ENCODE peak calls at places on chromosomes 12 and 14, in six cellular contexts. One of them, this sample, is unnamed.

GRCh38 chr14:90661881-90662280 is 154.3 kb downstream of the TTC7B start:
- DNase-seq in tibial nerve: no peak
- DNase-seq in hepatocyte: no peak
- DNase-seq in OCI-LY7: no peak
- DNase-seq in tibial artery: no peak
- DNase-seq in thoracic aorta: no peak
- DNase-seq in this sample: peak

GRCh38 chr12:34605510-34605887 is 583.2 kb downstream of the ALG10 start:
- DNase-seq in tibial nerve: no peak
- DNase-seq in hepatocyte: no peak
- DNase-seq in OCI-LY7: no peak
- DNase-seq in tibial artery: no peak
- DNase-seq in thoracic aorta: no peak
- DNase-seq in this sample: no peak

GRCh38 chr12:98213556-98213955 is 301.8 kb upstream of the TMPO start:
- DNase-seq in tibial nerve: no peak
- DNase-seq in hepatocyte: no peak
- DNase-seq in OCI-LY7: no peak
- DNase-seq in tibial artery: no peak
- DNase-seq in thoracic aorta: no peak
- DNase-seq in this sample: no peak

GRCh38 chr12:130127909-130128763 is 34.1 kb upstream of the FZD10 start:
- DNase-seq in tibial nerve: peak
- DNase-seq in hepatocyte: no peak
- DNase-seq in OCI-LY7: no peak
- DNase-seq in tibial artery: peak
- DNase-seq in thoracic aorta: no peak
- DNase-seq in this sample: no peak

GRCh38 chr14:103391048-103391447 is 5.8 kb downstream of the MARK3 start:
- DNase-seq in tibial nerve: peak
- DNase-seq in hepatocyte: peak
- DNase-seq in OCI-LY7: peak
- DNase-seq in tibial artery: no peak
- DNase-seq in thoracic aorta: no peak
- DNase-seq in this sample: peak

GRCh38 chr12:62361048-62361447 is 100.8 kb downstream of the USP15 start:
- DNase-seq in tibial nerve: no peak
- DNase-seq in hepatocyte: no peak
- DNase-seq in OCI-LY7: no peak
- DNase-seq in tibial artery: no peak
- DNase-seq in thoracic aorta: no peak
- DNase-seq in this sample: no peak

GRCh38 chr14:32246751-32247150 is 43.7 kb upstream of the RNU6-8 start:
- DNase-seq in tibial nerve: no peak
- DNase-seq in hepatocyte: no peak
- DNase-seq in OCI-LY7: no peak
- DNase-seq in tibial artery: no peak
- DNase-seq in thoracic aorta: no peak
- DNase-seq in this sample: no peak

GRCh38 chr12:109777544-109777943 is 55.7 kb downstream of the TRPV4 start:
- DNase-seq in tibial nerve: no peak
- DNase-seq in hepatocyte: no peak
- DNase-seq in OCI-LY7: peak
- DNase-seq in tibial artery: no peak
- DNase-seq in thoracic aorta: no peak
- DNase-seq in this sample: peak

GRCh38 chr14:69711471-69712216 is 55.3 kb upstream of the SRSF5 start:
- DNase-seq in tibial nerve: no peak
- DNase-seq in hepatocyte: no peak
- DNase-seq in OCI-LY7: no peak
- DNase-seq in tibial artery: peak
- DNase-seq in thoracic aorta: no peak
- DNase-seq in this sample: no peak

GRCh38 chr12:107670999-107671643 is 14.5 kb upstream of the PWP1 start:
- DNase-seq in tibial nerve: no peak
- DNase-seq in hepatocyte: peak
- DNase-seq in OCI-LY7: peak
- DNase-seq in tibial artery: no peak
- DNase-seq in thoracic aorta: no peak
- DNase-seq in this sample: peak

GRCh38 chr12:20815573-20815972 is 5.1 kb downstream of the SLCO1B3 start:
- DNase-seq in tibial nerve: no peak
- DNase-seq in hepatocyte: no peak
- DNase-seq in OCI-LY7: no peak
- DNase-seq in tibial artery: no peak
- DNase-seq in thoracic aorta: no peak
- DNase-seq in this sample: no peak

GRCh38 chr12:50196537-50196936 is 29.4 kb upstream of the CERS5 start:
- DNase-seq in tibial nerve: no peak
- DNase-seq in hepatocyte: no peak
- DNase-seq in OCI-LY7: no peak
- DNase-seq in tibial artery: no peak
- DNase-seq in thoracic aorta: no peak
- DNase-seq in this sample: no peak

DNA sequence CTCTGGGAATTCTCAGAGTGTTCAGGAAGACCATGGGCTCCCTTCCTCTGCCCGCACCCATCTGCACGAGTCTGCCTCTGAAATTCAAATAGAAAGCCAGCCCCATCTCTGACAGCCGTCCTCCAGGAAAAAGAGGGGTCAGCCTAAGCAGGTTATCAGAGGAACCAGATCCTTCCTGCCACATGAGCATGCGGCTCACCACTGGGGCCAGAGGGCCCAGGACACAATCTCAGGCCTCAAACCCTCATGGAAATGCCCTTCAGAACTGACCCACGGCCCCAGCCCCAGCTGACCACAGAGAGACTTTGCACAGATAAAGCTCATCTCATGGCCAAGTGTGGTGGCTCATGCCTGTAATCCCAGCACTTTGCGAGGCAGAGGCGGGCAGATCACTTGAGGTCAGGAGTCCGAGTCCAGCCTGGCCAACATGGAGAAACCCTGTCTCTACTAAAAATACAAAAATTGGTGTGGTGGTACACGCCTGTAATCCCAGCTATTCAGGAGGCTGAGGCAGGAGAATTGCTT is 23.2 kb downstream of the PXN start:
- DNase-seq in tibial nerve: no peak
- DNase-seq in hepatocyte: no peak
- DNase-seq in OCI-LY7: no peak
- DNase-seq in tibial artery: no peak
- DNase-seq in thoracic aorta: no peak
- DNase-seq in this sample: no peak
- H3K27ac ChIP-seq in tibial nerve: no peak
- H3K27ac ChIP-seq in hepatocyte: no peak
- H3K27ac ChIP-seq in OCI-LY7: no peak
- H3K27ac ChIP-seq in tibial artery: no peak
- H3K27ac ChIP-seq in thoracic aorta: no peak
- H3K27ac ChIP-seq in this sample: no peak

GRCh38 chr12:123233505-123234299 is 466 bp downstream of the MTRFR start:
- DNase-seq in tibial nerve: no peak
- DNase-seq in hepatocyte: peak
- DNase-seq in OCI-LY7: peak
- DNase-seq in tibial artery: no peak
- DNase-seq in thoracic aorta: no peak
- DNase-seq in this sample: no peak
- H3K4me3 ChIP-seq in tibial nerve: peak
- H3K4me3 ChIP-seq in hepatocyte: peak
- H3K4me3 ChIP-seq in OCI-LY7: peak
- H3K4me3 ChIP-seq in tibial artery: peak
- H3K4me3 ChIP-seq in thoracic aorta: peak
- H3K4me3 ChIP-seq in this sample: peak

DNA sequence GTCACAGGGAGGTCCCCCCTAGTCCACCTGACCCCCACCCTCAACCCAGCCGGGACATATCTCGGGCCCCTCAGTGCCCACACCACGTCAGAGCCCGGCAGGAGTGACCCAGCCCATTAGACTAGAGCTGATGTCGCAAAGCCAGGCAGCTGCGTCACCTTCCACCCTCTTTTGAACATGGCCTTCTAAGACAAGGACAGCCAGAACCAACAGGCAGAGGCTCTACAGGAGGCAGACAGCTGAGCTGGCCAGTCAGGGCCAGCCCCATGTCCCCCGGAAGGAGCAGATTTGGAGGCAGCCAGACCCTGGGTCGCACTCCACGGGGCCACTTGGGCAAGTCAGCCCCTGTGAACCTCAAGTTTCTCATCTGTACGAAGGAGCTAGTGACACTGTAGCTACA is 44.1 kb downstream of the SCARB1 start:
- DNase-seq in tibial nerve: no peak
- DNase-seq in hepatocyte: no peak
- DNase-seq in OCI-LY7: no peak
- DNase-seq in tibial artery: no peak
- DNase-seq in thoracic aorta: no peak
- DNase-seq in this sample: no peak
- H3K27ac ChIP-seq in tibial nerve: no peak
- H3K27ac ChIP-seq in hepatocyte: no peak
- H3K27ac ChIP-seq in OCI-LY7: no peak
- H3K27ac ChIP-seq in tibial artery: no peak
- H3K27ac ChIP-seq in thoracic aorta: no peak
- H3K27ac ChIP-seq in this sample: no peak

GRCh38 chr14:41805633-41806032 is 199.0 kb downstream of the LRFN5 start:
- DNase-seq in tibial nerve: no peak
- DNase-seq in hepatocyte: no peak
- DNase-seq in OCI-LY7: no peak
- DNase-seq in tibial artery: no peak
- DNase-seq in thoracic aorta: no peak
- DNase-seq in this sample: no peak

GRCh38 chr14:41810362-41810761 is 203.7 kb downstream of the LRFN5 start:
- DNase-seq in tibial nerve: no peak
- DNase-seq in hepatocyte: no peak
- DNase-seq in OCI-LY7: no peak
- DNase-seq in tibial artery: no peak
- DNase-seq in thoracic aorta: no peak
- DNase-seq in this sample: no peak

GRCh38 chr14:41806355-41806975 is 199.8 kb downstream of the LRFN5 start:
- DNase-seq in tibial nerve: no peak
- DNase-seq in hepatocyte: no peak
- DNase-seq in OCI-LY7: no peak
- DNase-seq in tibial artery: no peak
- DNase-seq in thoracic aorta: no peak
- DNase-seq in this sample: no peak
- H3K4me3 ChIP-seq in tibial nerve: no peak
- H3K4me3 ChIP-seq in hepatocyte: no peak
- H3K4me3 ChIP-seq in OCI-LY7: no peak
- H3K4me3 ChIP-seq in tibial artery: no peak
- H3K4me3 ChIP-seq in thoracic aorta: no peak
- H3K4me3 ChIP-seq in this sample: no peak

GRCh38 chr14:68139466-68140110 is 320.0 kb downstream of the RAD51B start:
- DNase-seq in tibial nerve: no peak
- DNase-seq in hepatocyte: no peak
- DNase-seq in OCI-LY7: no peak
- DNase-seq in tibial artery: no peak
- DNase-seq in thoracic aorta: no peak
- DNase-seq in this sample: peak

GRCh38 chr14:68140801-68141200 is 321.2 kb downstream of the RAD51B start:
- DNase-seq in tibial nerve: no peak
- DNase-seq in hepatocyte: no peak
- DNase-seq in OCI-LY7: no peak
- DNase-seq in tibial artery: no peak
- DNase-seq in thoracic aorta: no peak
- DNase-seq in this sample: peak

GRCh38 chr14:68135566-68135965 is 316.0 kb downstream of the RAD51B start:
- DNase-seq in tibial nerve: no peak
- DNase-seq in hepatocyte: no peak
- DNase-seq in OCI-LY7: no peak
- DNase-seq in tibial artery: no peak
- DNase-seq in thoracic aorta: no peak
- DNase-seq in this sample: no peak

GRCh38 chr14:68140111-68140741 is 320.6 kb downstream of the RAD51B start:
- DNase-seq in tibial nerve: peak
- DNase-seq in hepatocyte: peak
- DNase-seq in OCI-LY7: no peak
- DNase-seq in tibial artery: no peak
- DNase-seq in thoracic aorta: no peak
- DNase-seq in this sample: peak

DNA sequence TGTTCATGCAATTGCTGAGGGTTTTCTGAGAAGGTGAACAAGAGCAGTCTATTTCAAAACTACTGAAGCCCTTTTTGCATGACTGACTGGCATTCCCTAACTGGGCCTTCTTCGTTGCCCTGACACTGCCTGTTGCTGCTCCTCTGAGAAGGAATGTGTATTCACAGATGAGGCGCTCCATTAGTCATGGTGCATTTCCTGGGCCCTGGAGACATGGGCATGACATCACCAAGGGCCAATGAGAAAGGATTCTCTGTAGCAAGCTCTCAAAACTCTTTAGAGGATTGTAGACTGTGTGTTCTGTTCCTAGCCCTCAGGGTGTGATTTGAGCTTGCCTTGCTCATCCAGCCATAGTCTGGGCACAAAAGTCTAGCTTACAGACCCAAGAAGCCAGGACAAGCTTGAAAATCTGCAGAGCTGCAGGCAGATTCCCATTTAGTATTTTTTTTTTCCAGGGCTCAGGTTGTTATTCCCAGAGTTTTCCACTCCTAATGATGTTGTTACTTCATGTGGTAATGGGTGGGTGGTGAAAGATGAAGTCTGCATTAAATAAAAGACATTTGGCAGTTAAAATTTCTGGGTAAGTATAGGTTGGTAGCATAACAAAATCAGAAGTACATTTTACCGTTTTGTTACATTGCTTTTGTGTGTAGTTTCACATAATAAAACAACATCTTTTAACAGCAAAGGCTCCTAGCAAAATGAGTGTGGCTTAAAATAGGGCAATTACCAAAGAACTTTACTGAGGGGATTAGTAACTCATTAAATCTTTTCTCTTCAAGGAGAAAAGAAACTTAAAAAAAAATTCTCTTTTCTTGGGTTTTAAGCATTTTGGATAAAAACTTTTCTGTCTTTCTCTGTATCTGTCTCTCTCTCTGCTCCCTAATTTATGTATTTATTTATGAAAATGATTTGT is 318.4 kb downstream of the RAD51B start:
- DNase-seq in tibial nerve: peak
- DNase-seq in hepatocyte: peak
- DNase-seq in OCI-LY7: no peak
- DNase-seq in tibial artery: peak
- DNase-seq in thoracic aorta: peak
- DNase-seq in this sample: peak
- H3K27ac ChIP-seq in tibial nerve: no peak
- H3K27ac ChIP-seq in hepatocyte: peak
- H3K27ac ChIP-seq in OCI-LY7: no peak
- H3K27ac ChIP-seq in tibial artery: peak
- H3K27ac ChIP-seq in thoracic aorta: no peak
- H3K27ac ChIP-seq in this sample: peak

GRCh38 chr14:56213288-56213687 is 95.1 kb downstream of the PELI2 start:
- DNase-seq in tibial nerve: no peak
- DNase-seq in hepatocyte: no peak
- DNase-seq in OCI-LY7: no peak
- DNase-seq in tibial artery: no peak
- DNase-seq in thoracic aorta: no peak
- DNase-seq in this sample: no peak
- H3K4me3 ChIP-seq in tibial nerve: no peak
- H3K4me3 ChIP-seq in hepatocyte: no peak
- H3K4me3 ChIP-seq in OCI-LY7: no peak
- H3K4me3 ChIP-seq in tibial artery: no peak
- H3K4me3 ChIP-seq in thoracic aorta: no peak
- H3K4me3 ChIP-seq in this sample: no peak